ENCODE peak calls at places on chromosomes 12 and 14, in ten cellular contexts. B is lower leg skin, J is M059J, S is hepatocyte, K is bronchial epithelial cell, L is iris pigment epithelial cell, D is cardiac septum, V is kidney tubule cell, Q is right lobe of liver, T is SW 1271. P is an unnamed sample.

GRCh38 chr12:113938471-113938870 is 27.7 kb downstream of the RBM19 start:
- DNase-seq in B (no peak), J (no peak), S (no peak), K (no peak), L (no peak), D (no peak), V (no peak), Q (no peak), T (no peak), P (no peak)

GRCh38 chr14:86088156-86088555 is 558.2 kb downstream of the FLRT2 start:
- DNase-seq in B (no peak), J (no peak), S (no peak), K (no peak), L (no peak), D (no peak), V (no peak), Q (no peak), T (no peak), P (no peak)

GRCh38 chr12:57460457-57461325 is 1.1 kb downstream of the GLI1 start:
- DNase-seq in B (no peak), J (no peak), S (peak), K (no peak), L (no peak), D (no peak), V (no peak), Q (peak), T (no peak), P (no peak)

GRCh38 chr12:32148372-32148771 is 41.7 kb downstream of the BICD1 start:
- DNase-seq in B (no peak), J (peak), S (no peak), K (peak), L (peak), D (no peak), V (peak), Q (no peak), T (no peak), P (no peak)

GRCh38 chr14:74275265-74275841 is 27.4 kb downstream of the ABCD4 start:
- DNase-seq in B (no peak), J (peak), S (peak), K (peak), L (peak), D (no peak), V (peak), Q (no peak), T (no peak), P (peak)

GRCh38 chr14:95901014-95901413 is 24.4 kb downstream of the TUNAR start:
- DNase-seq in B (no peak), J (peak), S (no peak), K (no peak), L (no peak), D (no peak), V (peak), Q (no peak), T (no peak), P (peak)

GRCh38 chr12:3042394-3042793 is 34.8 kb upstream of the TSPAN9 start:
- DNase-seq in B (no peak), J (no peak), S (no peak), K (no peak), L (no peak), D (no peak), V (no peak), Q (no peak), T (no peak), P (no peak)

GRCh38 chr14:99790201-99790977 is 2.8 kb upstream of the EML1 start:
- DNase-seq in B (peak), J (no peak), S (no peak), K (no peak), L (no peak), D (no peak), V (no peak), Q (no peak), T (no peak), P (no peak)

GRCh38 chr12:15796493-15797141 is 7.4 kb upstream of the EPS8 start:
- DNase-seq in B (no peak), J (peak), S (no peak), K (peak), L (peak), D (no peak), V (peak), Q (no peak), T (peak), P (peak)

GRCh38 chr14:100726467-100726811 is 253 bp upstream of the DLK1 start:
- DNase-seq in B (no peak), J (no peak), S (no peak), K (no peak), L (no peak), D (no peak), V (no peak), Q (no peak), T (no peak), P (no peak)

GRCh38 chr12:75097003-75097402 is 112.6 kb downstream of the KCNC2 start:
- DNase-seq in B (no peak), J (no peak), S (no peak), K (no peak), L (no peak), D (no peak), V (no peak), Q (no peak), T (no peak), P (no peak)

GRCh38 chr12:6827982-6828670 is at the start of gene P3H3:
- DNase-seq in B (peak), J (peak), S (peak), K (peak), L (peak), D (no peak), V (peak), Q (peak), T (no peak), P (peak)

GRCh38 chr12:132686831-132687210 is 321 bp downstream of the POLE start:
- DNase-seq in B (no peak), J (no peak), S (no peak), K (no peak), L (peak), D (no peak), V (no peak), Q (no peak), T (no peak), P (no peak)

GRCh38 chr12:118164798-118165486 is 29.0 kb downstream of the PEBP1 start:
- DNase-seq in B (no peak), J (peak), S (peak), K (peak), L (peak), D (no peak), V (peak), Q (no peak), T (no peak), P (peak)

GRCh38 chr14:56414231-56414630 is 165.4 kb upstream of the TMEM260 start:
- DNase-seq in B (no peak), J (no peak), S (no peak), K (no peak), L (no peak), D (no peak), V (no peak), Q (no peak), T (no peak), P (no peak)

GRCh38 chr14:94575730-94576585 is 5.3 kb upstream of the SERPINA5 start:
- DNase-seq in B (peak), J (peak), S (no peak), K (no peak), L (peak), D (peak), V (peak), Q (no peak), T (no peak), P (peak)

GRCh38 chr12:685388-685787 is 22.1 kb upstream of the NINJ2 start:
- DNase-seq in B (no peak), J (peak), S (no peak), K (peak), L (peak), D (no peak), V (peak), Q (no peak), T (no peak), P (no peak)

GRCh38 chr12:116443706-116444589 is 115.2 kb upstream of the MAP1LC3B2 start:
- DNase-seq in B (no peak), J (no peak), S (no peak), K (peak), L (no peak), D (no peak), V (no peak), Q (no peak), T (no peak), P (peak)

GRCh38 chr14:36057452-36058142 is 118.9 kb downstream of the PTCSC3 start:
- DNase-seq in B (no peak), J (peak), S (no peak), K (peak), L (no peak), D (no peak), V (peak), Q (no peak), T (no peak), P (peak)

GRCh38 chr14:55098561-55098898 is 30.5 kb upstream of the LGALS3 start:
- DNase-seq in B (no peak), J (no peak), S (no peak), K (no peak), L (no peak), D (no peak), V (no peak), Q (no peak), T (no peak), P (no peak)

GRCh38 chr12:72272731-72273498 is 745 bp downstream of the TRHDE start:
- DNase-seq in B (no peak), J (no peak), S (peak), K (no peak), L (peak), D (no peak), V (peak), Q (peak), T (no peak), P (no peak)

GRCh38 chr12:44874981-44875416 is 1.1 kb downstream of the NELL2 start:
- DNase-seq in B (peak), J (no peak), S (no peak), K (no peak), L (no peak), D (no peak), V (no peak), Q (no peak), T (no peak), P (no peak)

GRCh38 chr14:103361868-103362267 is 23.3 kb upstream of the MARK3 start:
- DNase-seq in B (no peak), J (peak), S (no peak), K (peak), L (peak), D (no peak), V (peak), Q (no peak), T (peak), P (peak)

GRCh38 chr12:77925536-77926108 is 94.9 kb downstream of the NAV3 start:
- DNase-seq in B (peak), J (peak), S (peak), K (peak), L (peak), D (peak), V (peak), Q (peak), T (peak), P (peak)

GRCh38 chr12:93145086-93145485 is 216.0 kb upstream of the EEA1 start:
- DNase-seq in B (no peak), J (peak), S (no peak), K (peak), L (peak), D (no peak), V (no peak), Q (no peak), T (no peak), P (no peak)

GRCh38 chr12:47773062-47773857 is at the start of gene SLC48A1:
- DNase-seq in B (peak), J (peak), S (peak), K (no peak), L (peak), D (peak), V (peak), Q (peak), T (no peak), P (no peak)

GRCh38 chr12:39103552-39104165 is 198.3 kb upstream of the CPNE8 start:
- DNase-seq in B (no peak), J (peak), S (peak), K (peak), L (peak), D (no peak), V (peak), Q (no peak), T (peak), P (peak)

GRCh38 chr14:75283162-75283883 is 4.7 kb downstream of the FOS start:
- DNase-seq in B (peak), J (peak), S (peak), K (peak), L (peak), D (no peak), V (peak), Q (no peak), T (no peak), P (no peak)

GRCh38 chr14:32621585-32621984 is 292.5 kb downstream of the AKAP6 start:
- DNase-seq in B (no peak), J (no peak), S (no peak), K (no peak), L (no peak), D (no peak), V (no peak), Q (no peak), T (no peak), P (no peak)

GRCh38 chr14:56514663-56515371 is 64.8 kb upstream of the TMEM260 start:
- DNase-seq in B (no peak), J (peak), S (no peak), K (no peak), L (peak), D (no peak), V (peak), Q (no peak), T (no peak), P (no peak)